ENCODE peak calls at places on chromosomes 7 and 10, in five cellular contexts. H, O, K, Q and L are unnamed samples.

GRCh38 chr10:108204528-108205313 is 1040.2 kb upstream of the SORCS1 start:
- DNase-seq in H (peak), O (peak), K (no peak), Q (no peak), L (peak)

GRCh38 chr7:158530800-158531609 is 56.6 kb downstream of the PTPRN2 start:
- DNase-seq in H (no peak), O (no peak), K (no peak), Q (no peak), L (no peak)

GRCh38 chr10:33897255-33897893 is 562.9 kb upstream of the NRP1 start:
- DNase-seq in H (no peak), O (no peak), K (no peak), Q (no peak), L (no peak)

GRCh38 chr7:94975316-94975715 is 67.9 kb downstream of the PPP1R9A start:
- DNase-seq in H (no peak), O (no peak), K (no peak), Q (no peak), L (peak)

GRCh38 chr7:68414631-68415425 is 1183.4 kb upstream of the AUTS2 start:
- DNase-seq in H (peak), O (no peak), K (no peak), Q (no peak), L (no peak)

GRCh38 chr10:90822508-90822907 is 35.3 kb downstream of the HTR7 start:
- DNase-seq in H (no peak), O (no peak), K (no peak), Q (no peak), L (no peak)

GRCh38 chr10:109067051-109067450 is 856.3 kb downstream of the XPNPEP1 start:
- DNase-seq in H (no peak), O (no peak), K (no peak), Q (no peak), L (no peak)

GRCh38 chr7:71735961-71736556 is 604.1 kb downstream of the GALNT17 start:
- DNase-seq in H (peak), O (peak), K (peak), Q (peak), L (peak)

GRCh38 chr7:129376076-129376777 is 58.0 kb upstream of the STRIP2 start:
- DNase-seq in H (peak), O (peak), K (peak), Q (peak), L (no peak)

GRCh38 chr7:96219382-96220130 is 102.3 kb downstream of the SLC25A13 start:
- DNase-seq in H (no peak), O (no peak), K (no peak), Q (no peak), L (peak)

GRCh38 chr10:129936923-129937300 is 27.2 kb downstream of the EBF3 start:
- DNase-seq in H (no peak), O (no peak), K (no peak), Q (no peak), L (no peak)

GRCh38 chr7:87920578-87920977 is 13.5 kb upstream of the ADAM22 start:
- DNase-seq in H (no peak), O (no peak), K (no peak), Q (no peak), L (no peak)

GRCh38 chr10:86360657-86361056 is 5.9 kb downstream of the GRID1 start:
- DNase-seq in H (no peak), O (no peak), K (no peak), Q (no peak), L (no peak)

GRCh38 chr7:69603937-69604494 is 5.7 kb downstream of the AUTS2 start:
- DNase-seq in H (no peak), O (no peak), K (peak), Q (no peak), L (no peak)

GRCh38 chr7:17384400-17384799 is 85.9 kb downstream of the AHR start:
- DNase-seq in H (no peak), O (no peak), K (no peak), Q (no peak), L (no peak)

GRCh38 chr10:124144536-124144935 is 51.1 kb upstream of the CHST15 start:
- DNase-seq in H (no peak), O (no peak), K (no peak), Q (no peak), L (no peak)

GRCh38 chr10:43667317-43667731 is 18.6 kb upstream of the ZNF32 start:
- DNase-seq in H (no peak), O (no peak), K (no peak), Q (no peak), L (no peak)

GRCh38 chr7:22346383-22347107 is 10.4 kb downstream of the RAPGEF5 start:
- DNase-seq in H (peak), O (no peak), K (no peak), Q (no peak), L (no peak)

GRCh38 chr7:155228894-155229293 is 68.8 kb upstream of the INSIG1 start:
- DNase-seq in H (no peak), O (no peak), K (no peak), Q (no peak), L (no peak)

GRCh38 chr10:76436367-76436766 is 1004.9 kb downstream of the LRMDA start:
- DNase-seq in H (no peak), O (peak), K (no peak), Q (no peak), L (no peak)

GRCh38 chr7:30743371-30744074 is 8.4 kb upstream of the INMT start:
- DNase-seq in H (peak), O (peak), K (no peak), Q (no peak), L (no peak)

GRCh38 chr10:69124558-69125121 is 662 bp downstream of the VPS26A start:
- DNase-seq in H (peak), O (peak), K (no peak), Q (peak), L (peak)

GRCh38 chr10:86450806-86451603 is 70.6 kb downstream of the WAPL start:
- DNase-seq in H (no peak), O (no peak), K (no peak), Q (no peak), L (no peak)

GRCh38 chr7:35504365-35504764 is 190.6 kb downstream of the HERPUD2 start:
- DNase-seq in H (peak), O (no peak), K (no peak), Q (no peak), L (no peak)

GRCh38 chr7:15888090-15888489 is 201.6 kb upstream of the MEOX2 start:
- DNase-seq in H (no peak), O (no peak), K (no peak), Q (no peak), L (no peak)

GRCh38 chr7:16739863-16740622 is 13.5 kb upstream of the TSPAN13 start:
- DNase-seq in H (no peak), O (peak), K (no peak), Q (peak), L (peak)

GRCh38 chr10:133013478-133013877 is 71.1 kb upstream of the CFAP46 start:
- DNase-seq in H (no peak), O (no peak), K (no peak), Q (peak), L (no peak)

GRCh38 chr10:73340121-73340520 is 18.5 kb downstream of the CFAP70 start:
- DNase-seq in H (peak), O (no peak), K (no peak), Q (no peak), L (no peak)

GRCh38 chr7:74289018-74289659 is at the start of gene CLIP2:
- DNase-seq in H (peak), O (peak), K (peak), Q (peak), L (no peak)

GRCh38 chr7:112199672-112200071 is 6.5 kb downstream of the DOCK4 start:
- DNase-seq in H (no peak), O (no peak), K (no peak), Q (no peak), L (no peak)

GRCh38 chr7:135486258-135486657 is 23.6 kb downstream of the CNOT4 start:
- DNase-seq in H (no peak), O (no peak), K (no peak), Q (no peak), L (no peak)

GRCh38 chr10:47047577-47048532 is 136.6 kb downstream of the PTPN20 start:
- DNase-seq in H (peak), O (peak), K (peak), Q (peak), L (no peak)

GRCh38 chr10:3395487-3395886 is 222.9 kb upstream of the PITRM1 start:
- DNase-seq in H (no peak), O (no peak), K (no peak), Q (no peak), L (no peak)

GRCh38 chr7:27751888-27752660 is 12.1 kb downstream of the TAX1BP1 start:
- DNase-seq in H (no peak), O (no peak), K (no peak), Q (no peak), L (no peak)

GRCh38 chr7:95951531-95951930 is 179.2 kb downstream of the DYNC1I1 start:
- DNase-seq in H (no peak), O (no peak), K (no peak), Q (no peak), L (no peak)

GRCh38 chr7:30166155-30166840 is 31.5 kb downstream of the MTURN start:
- DNase-seq in H (no peak), O (no peak), K (no peak), Q (peak), L (no peak)

GRCh38 chr10:69807122-69807521 is 5.4 kb downstream of the COL13A1 start:
- DNase-seq in H (no peak), O (no peak), K (no peak), Q (no peak), L (no peak)

GRCh38 chr7:129855234-129855673 is 97.5 kb downstream of the UBE2H start:
- DNase-seq in H (no peak), O (no peak), K (no peak), Q (no peak), L (peak)

GRCh38 chr10:68471063-68471585 is 649 bp downstream of the DNA2 start:
- DNase-seq in H (peak), O (no peak), K (no peak), Q (no peak), L (no peak)

GRCh38 chr10:89535185-89536012 is at the start of gene SLC16A12:
- DNase-seq in H (no peak), O (peak), K (no peak), Q (no peak), L (no peak)
- H3K4me3 ChIP-seq in H (no peak), O (peak), K (no peak), Q (peak), L (peak)

DNA sequence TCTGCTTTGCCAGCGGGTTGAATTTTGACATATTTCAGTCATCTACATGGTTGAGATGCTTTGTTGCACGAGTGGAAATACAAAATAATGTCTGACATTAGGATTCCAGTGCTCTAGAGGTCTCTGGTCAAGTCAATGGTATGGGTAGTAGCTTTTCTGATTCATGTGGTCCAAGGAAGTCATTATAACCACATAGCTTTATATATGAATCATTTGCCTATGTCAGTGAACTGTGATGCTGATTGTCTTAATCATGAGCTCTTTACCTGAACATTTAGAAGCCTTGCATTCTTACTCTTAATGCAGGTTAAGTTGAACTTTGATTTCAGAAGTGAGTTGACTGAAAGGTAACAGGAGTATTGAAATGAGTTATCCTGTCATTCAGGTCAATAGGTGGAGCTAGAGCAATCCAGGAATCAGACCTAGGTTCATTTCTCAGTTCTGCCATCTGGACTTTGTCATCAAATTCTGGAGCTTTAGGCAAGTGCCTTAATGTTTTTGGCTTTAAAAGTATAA is 3.3 kb downstream of the MAPK8 start:
- DNase-seq in H (peak), O (no peak), K (no peak), Q (no peak), L (no peak)
- H3K4me3 ChIP-seq in H (no peak), O (no peak), K (no peak), Q (no peak), L (no peak)

DNA sequence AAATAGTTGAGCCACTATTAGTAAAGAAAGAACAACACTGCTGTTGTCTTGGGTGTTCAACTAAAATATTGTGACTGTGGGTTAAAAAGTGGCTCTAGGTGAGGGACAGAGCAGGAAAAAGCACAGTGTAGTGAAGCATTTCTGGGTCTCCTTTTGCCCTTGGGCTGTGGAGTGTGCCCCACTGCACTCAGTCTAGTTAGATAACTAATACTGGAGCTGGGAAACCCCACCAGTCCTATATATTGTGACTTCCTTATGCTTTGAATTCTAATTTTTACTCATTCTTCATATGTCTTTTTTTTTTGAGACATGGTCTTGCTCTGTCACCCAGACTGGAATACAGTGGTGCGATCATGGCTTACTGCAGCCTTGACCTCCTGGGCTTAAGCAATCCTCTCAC is 195.1 kb downstream of the EXOC4 start:
- DNase-seq in H (no peak), O (no peak), K (no peak), Q (no peak), L (no peak)
- H3K4me3 ChIP-seq in H (no peak), O (no peak), K (no peak), Q (no peak), L (no peak)

GRCh38 chr10:103852189-103852711 is 3.1 kb downstream of the SH3PXD2A start:
- DNase-seq in H (no peak), O (no peak), K (no peak), Q (peak), L (peak)
- H3K4me3 ChIP-seq in H (no peak), O (peak), K (no peak), Q (peak), L (peak)

GRCh38 chr7:44638611-44639557 is 32.5 kb downstream of the OGDH start:
- DNase-seq in H (peak), O (no peak), K (peak), Q (peak), L (no peak)
- H3K4me3 ChIP-seq in H (no peak), O (no peak), K (peak), Q (no peak), L (no peak)

GRCh38 chr10:114048472-114048871 is 4.8 kb downstream of the ADRB1 start:
- DNase-seq in H (no peak), O (no peak), K (no peak), Q (no peak), L (no peak)

GRCh38 chr10:114043532-114044250 is at the start of gene ADRB1:
- DNase-seq in H (no peak), O (peak), K (peak), Q (peak), L (no peak)

GRCh38 chr10:114044251-114045070 is 795 bp downstream of the ADRB1 start:
- DNase-seq in H (no peak), O (no peak), K (peak), Q (no peak), L (no peak)

GRCh38 chr10:114045071-114045737 is 1.5 kb downstream of the ADRB1 start:
- DNase-seq in H (no peak), O (peak), K (peak), Q (peak), L (no peak)

GRCh38 chr10:114045738-114046458 is 2.2 kb downstream of the ADRB1 start:
- DNase-seq in H (no peak), O (no peak), K (no peak), Q (no peak), L (no peak)
- H3K4me3 ChIP-seq in H (no peak), O (no peak), K (no peak), Q (peak), L (peak)